ENCODE peak calls at places on chromosomes 3 and 15, in four cellular contexts. M is suprapubic skin, G is esophagus squamous epithelium, V is C1 segment of cervical spinal cord. O is an unnamed sample.

GRCh38 chr3:3825025-3825424 is 25.8 kb downstream of the LRRN1 start:
- DNase-seq in M (no peak), G (no peak), V (no peak), O (no peak)

GRCh38 chr3:110180733-110181132 is 843.4 kb upstream of the DPPA4 start:
- DNase-seq in M (no peak), G (no peak), V (no peak), O (no peak)

GRCh38 chr3:73759290-73759689 is 134.5 kb upstream of the PDZRN3 start:
- DNase-seq in M (no peak), G (no peak), V (no peak), O (no peak)

GRCh38 chr3:13008114-13008995 is 64.9 kb downstream of the IQSEC1 start:
- DNase-seq in M (peak), G (no peak), V (no peak), O (no peak)

GRCh38 chr15:78642341-78642740 is 1.3 kb upstream of the CHRNB4 start:
- DNase-seq in M (no peak), G (no peak), V (no peak), O (no peak)

GRCh38 chr3:147415337-147415736 is 6.2 kb downstream of the ZIC1 start:
- DNase-seq in M (no peak), G (no peak), V (no peak), O (no peak)

GRCh38 chr3:152299243-152299976 is 30.7 kb downstream of the MBNL1 start:
- DNase-seq in M (no peak), G (no peak), V (no peak), O (no peak)

GRCh38 chr15:76065267-76065666 is 5.5 kb downstream of the TMEM266 start:
- DNase-seq in M (no peak), G (no peak), V (no peak), O (no peak)

GRCh38 chr15:74403981-74404563 is 29.7 kb downstream of the SEMA7A start:
- DNase-seq in M (no peak), G (no peak), V (no peak), O (no peak)

GRCh38 chr15:42056934-42057743 is 36.3 kb upstream of the PLA2G4E start:
- DNase-seq in M (peak), G (no peak), V (peak), O (no peak)

GRCh38 chr3:10602769-10603768 is 97.7 kb upstream of the ATP2B2 start:
- DNase-seq in M (no peak), G (no peak), V (no peak), O (no peak)

GRCh38 chr3:82100378-82100777 is 338.9 kb upstream of the GBE1 start:
- DNase-seq in M (no peak), G (no peak), V (no peak), O (no peak)

O was measured in type B pancreatic cell.